ENCODE peak calls at places on chromosomes 5 and 9, in seven cellular contexts. C is breast epithelium; F is brain microvascular endothelial cell; N is left ventricle myocardium inferior; M is tibial nerve; E is astrocyte; G is naive thymus-derived CD4-positive, alpha-beta T cell. P is an unnamed sample.

GRCh38 chr9:137550958-137551655 is 572 bp upstream of the MRPL41 start:
- DNase-seq in E (no peak), C (no peak), N (no peak), M (no peak), F (no peak), G (no peak), P (no peak)

GRCh38 chr5:150644496-150644895 is 4.0 kb downstream of the SYNPO start:
- DNase-seq in G (no peak), N (peak), F (no peak), C (no peak), E (no peak), M (no peak), P (no peak)

GRCh38 chr9:109861499-109861898 is 81.5 kb downstream of the PALM2AKAP2 start:
- DNase-seq in C (no peak), M (no peak), N (no peak), F (no peak), G (no peak), E (no peak), P (no peak)

GRCh38 chr9:34526026-34526425 is 3.2 kb upstream of the ENHO start:
- DNase-seq in C (no peak), N (no peak), F (no peak), M (no peak), E (no peak), G (no peak), P (no peak)

GRCh38 chr9:101311759-101312420 is 72.9 kb downstream of the BAAT start:
- DNase-seq in E (peak), G (peak), F (peak), C (no peak), M (peak), N (no peak), P (peak)

GRCh38 chr9:130997925-130998595 is 10.9 kb upstream of the LAMC3 start:
- DNase-seq in G (no peak), N (peak), C (no peak), M (peak), E (peak), F (peak), P (no peak)

GRCh38 chr9:113238859-113239231 is 17.5 kb downstream of the SLC31A1 start:
- DNase-seq in M (no peak), G (no peak), E (no peak), F (no peak), C (no peak), N (no peak), P (no peak)

GRCh38 chr9:133188006-133188842 is 20.8 kb downstream of the OBP2B start:
- DNase-seq in E (no peak), C (no peak), G (no peak), F (no peak), M (no peak), N (no peak), P (no peak)

GRCh38 chr9:3567988-3568387 is 42.2 kb upstream of the RFX3 start:
- DNase-seq in C (no peak), N (no peak), E (no peak), M (no peak), F (no peak), G (no peak), P (no peak)

GRCh38 chr5:151671979-151672378 is 14.7 kb downstream of the SPARC start:
- DNase-seq in C (no peak), M (no peak), E (peak), G (no peak), F (no peak), N (no peak), P (no peak)

GRCh38 chr9:105244996-105245719 is 707 bp downstream of the SLC44A1 start:
- DNase-seq in C (peak), E (no peak), F (no peak), N (peak), M (no peak), G (peak), P (no peak)

GRCh38 chr9:18208166-18209059 is 265.5 kb upstream of the ADAMTSL1 start:
- DNase-seq in E (peak), G (no peak), F (peak), N (no peak), M (peak), C (no peak), P (no peak)

GRCh38 chr5:54390015-54390414 is 65.5 kb upstream of the HSPB3 start:
- DNase-seq in N (no peak), C (no peak), G (no peak), E (peak), F (peak), M (peak), P (peak)

GRCh38 chr9:18394847-18395355 is 79.1 kb upstream of the ADAMTSL1 start:
- DNase-seq in N (no peak), M (no peak), C (no peak), G (no peak), F (no peak), E (no peak), P (no peak)

GRCh38 chr9:133540336-133541025 is 6.0 kb downstream of the ADAMTSL2 start:
- DNase-seq in N (no peak), G (no peak), E (no peak), C (no peak), F (no peak), M (no peak), P (no peak)

GRCh38 chr5:175517824-175518450 is 39.6 kb downstream of the SFXN1 start:
- DNase-seq in N (no peak), M (no peak), G (no peak), E (peak), C (no peak), F (peak), P (no peak)

GRCh38 chr5:6760636-6761035 is 47.4 kb downstream of the TENT4A start:
- DNase-seq in C (no peak), M (peak), G (no peak), N (no peak), F (no peak), E (no peak), P (no peak)

GRCh38 chr5:160213537-160213936 is 15.8 kb upstream of the FABP6 start:
- DNase-seq in E (peak), F (no peak), M (no peak), G (no peak), C (no peak), N (no peak), P (no peak)

DNA sequence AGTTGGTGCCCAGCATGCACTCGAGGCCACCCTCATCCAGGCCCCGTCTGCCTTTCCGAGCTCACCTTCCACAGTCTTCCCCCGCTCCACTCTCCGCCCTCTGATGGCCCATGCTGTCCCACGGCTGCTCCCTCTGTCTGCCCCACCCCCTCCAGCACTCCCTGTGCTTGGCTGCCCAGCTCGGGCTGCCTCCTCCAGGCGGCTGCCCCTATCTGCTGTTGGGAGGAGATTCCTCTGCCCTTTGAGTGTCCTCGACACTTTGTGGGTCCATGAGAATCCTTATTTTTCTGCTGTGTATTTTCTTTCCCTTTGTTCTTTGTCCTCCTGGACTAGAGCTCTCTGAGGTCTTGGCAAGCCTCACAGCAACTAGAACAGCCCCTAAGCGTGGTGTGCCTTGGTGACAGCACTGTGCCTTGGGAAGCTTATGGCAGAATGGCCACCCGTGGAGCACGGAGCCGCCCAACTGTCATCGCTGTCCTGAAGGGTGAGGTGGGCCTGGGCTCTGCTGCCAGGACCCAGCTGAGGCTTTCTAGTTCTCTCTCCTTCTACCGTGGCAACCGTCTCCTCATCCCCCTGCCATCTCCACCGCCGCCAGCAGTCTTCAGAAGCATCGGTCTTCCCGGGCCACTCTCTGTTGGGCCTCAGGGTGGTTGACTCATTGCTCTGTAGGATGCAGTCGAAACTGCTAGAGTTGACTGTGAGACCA is 5.2 kb downstream of the NTMT1 start:
- DNase-seq in F (peak), C (no peak), M (no peak), N (peak), E (peak), G (no peak), P (no peak)
- H3K4me3 ChIP-seq in F (no peak), C (no peak), M (no peak), N (peak), E (no peak), G (no peak), P (no peak)

DNA sequence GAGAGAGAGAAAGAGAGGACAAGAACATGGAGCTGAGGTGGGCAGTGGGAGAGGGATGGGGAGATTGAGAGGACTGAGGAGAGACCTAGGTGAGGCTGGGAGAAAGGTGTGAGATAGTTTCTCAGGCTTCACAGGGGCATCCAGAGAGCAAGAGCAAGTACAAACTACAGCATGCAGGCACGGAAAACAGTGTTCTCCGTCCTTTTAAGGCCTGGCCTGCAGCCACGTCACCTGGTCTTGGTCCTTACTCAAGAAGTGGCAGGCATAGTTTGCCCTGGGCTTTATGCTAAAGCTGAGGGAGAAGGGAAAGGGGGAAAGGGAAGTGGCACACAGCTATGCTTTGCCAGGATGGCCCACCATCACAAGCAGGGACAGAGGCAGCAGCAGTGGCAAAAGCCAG is 65.7 kb downstream of the SIL1 start:
- DNase-seq in G (no peak), N (no peak), M (no peak), C (no peak), F (no peak), E (no peak), P (no peak)
- H3K27ac ChIP-seq in G (no peak), N (peak), M (peak), C (peak), F (no peak), E (no peak), P (no peak)

DNA sequence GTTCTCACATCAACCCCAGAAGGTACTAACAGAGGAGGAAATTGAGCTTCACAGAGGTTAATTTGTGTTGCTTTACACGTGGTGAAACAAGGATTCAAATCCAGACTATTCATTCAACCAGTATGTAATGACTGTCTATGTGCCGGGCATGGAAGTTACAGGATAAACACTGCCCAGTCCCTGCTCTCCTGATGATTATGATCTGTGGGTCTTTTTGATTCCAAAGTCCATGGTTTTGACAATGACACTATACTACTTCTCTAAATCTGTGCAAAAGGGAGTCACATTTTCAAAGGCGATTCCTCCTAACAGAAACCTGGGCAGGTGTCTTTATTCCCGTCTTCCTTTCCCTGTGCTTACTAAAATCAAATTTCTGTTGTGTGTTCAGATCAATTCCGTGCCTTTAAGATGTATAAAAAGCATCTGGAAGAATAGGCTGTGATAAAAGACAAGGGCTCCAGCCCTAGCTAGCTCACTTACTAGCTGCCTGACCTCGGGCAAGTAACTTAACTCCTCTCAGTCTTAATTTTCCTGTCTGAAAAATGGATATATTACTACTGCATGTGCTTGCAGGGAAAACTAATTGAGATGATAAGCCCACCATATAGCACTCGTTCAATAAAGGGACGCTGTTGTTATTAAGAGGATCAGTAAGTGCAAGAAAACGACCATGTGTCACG is 970 bp upstream of the CREBRF start:
- DNase-seq in E (no peak), C (no peak), N (no peak), G (no peak), F (no peak), M (no peak), P (no peak)
- H3K4me3 ChIP-seq in E (peak), C (peak), N (peak), G (peak), F (peak), M (peak), P (peak)

DNA sequence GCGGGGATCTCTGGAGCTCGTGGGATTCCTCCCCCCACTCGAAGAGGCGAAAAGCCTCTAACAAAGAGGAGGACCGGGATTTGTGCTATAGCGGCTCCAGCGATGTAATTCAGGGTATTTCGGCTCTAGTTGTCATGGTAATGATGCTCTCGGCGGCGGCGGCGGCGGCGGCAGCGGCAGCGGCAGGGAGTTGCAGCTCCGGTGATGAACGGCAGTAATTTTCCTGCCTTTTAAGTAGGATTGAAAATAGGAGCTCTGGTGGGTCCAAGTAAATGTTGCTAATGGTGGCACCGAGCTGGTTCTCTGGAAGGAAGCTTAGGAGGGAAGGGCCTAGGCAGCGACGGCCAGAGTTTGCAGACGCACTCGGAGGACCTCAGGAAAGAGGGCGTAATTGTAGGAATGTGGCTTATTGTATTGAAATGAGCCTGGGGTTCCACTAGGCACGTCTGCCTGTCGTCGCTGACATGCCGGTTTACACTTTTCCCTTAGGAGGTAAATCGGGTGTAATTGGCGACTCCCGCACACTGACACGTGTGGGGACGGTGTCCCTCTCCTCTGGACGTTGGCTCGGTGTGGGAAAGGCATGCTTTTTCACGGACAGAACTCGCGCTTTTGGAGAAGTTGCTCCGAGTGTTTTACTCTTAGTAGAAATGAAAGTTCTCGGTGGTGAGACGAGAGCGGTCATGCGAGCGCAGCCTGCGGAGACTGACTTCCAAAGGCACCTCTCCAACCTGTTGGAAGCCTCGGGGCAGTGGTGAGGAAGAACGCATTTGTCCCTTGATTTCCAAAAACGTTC is 1.1 kb downstream of the NR4A3 start:
- DNase-seq in F (peak), G (peak), C (no peak), E (peak), M (peak), N (peak), P (no peak)
- H3K27ac ChIP-seq in F (peak), G (peak), C (peak), E (peak), M (peak), N (peak), P (no peak)

DNA sequence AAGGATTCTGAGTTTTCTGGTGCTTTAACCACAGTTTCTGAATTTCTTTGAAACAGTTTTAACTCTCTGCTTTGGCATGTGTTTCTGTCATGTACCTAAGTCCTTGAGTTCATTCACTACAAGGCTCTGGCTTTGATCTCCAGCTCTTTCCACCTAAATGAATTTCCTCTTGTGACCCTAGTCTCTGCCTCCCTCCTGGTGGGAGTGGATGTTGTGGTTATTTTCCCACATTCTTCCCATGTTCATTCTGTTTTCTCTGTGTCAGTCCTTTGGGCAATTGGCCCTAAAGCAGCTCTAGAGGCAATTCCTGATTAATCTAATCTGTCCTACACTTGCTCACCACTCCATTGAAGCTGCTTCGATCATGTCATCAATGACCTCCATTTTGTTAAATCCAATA is 28.4 kb upstream of the DPYSL3 start:
- DNase-seq in M (no peak), G (no peak), E (peak), C (no peak), N (no peak), F (no peak), P (no peak)
- H3K4me3 ChIP-seq in M (no peak), G (no peak), E (no peak), C (no peak), N (no peak), F (no peak), P (no peak)

GRCh38 chr5:149638546-149639241 is 57.4 kb downstream of the ARHGEF37 start:
- DNase-seq in F (no peak), N (no peak), C (no peak), M (no peak), E (no peak), G (no peak), P (no peak)
- H3K27ac ChIP-seq in F (no peak), N (peak), C (no peak), M (no peak), E (no peak), G (no peak), P (no peak)

GRCh38 chr5:82205005-82205404 is 73.1 kb downstream of the RPS23 start:
- DNase-seq in N (no peak), F (no peak), C (no peak), E (no peak), G (no peak), M (no peak), P (no peak)

DNA sequence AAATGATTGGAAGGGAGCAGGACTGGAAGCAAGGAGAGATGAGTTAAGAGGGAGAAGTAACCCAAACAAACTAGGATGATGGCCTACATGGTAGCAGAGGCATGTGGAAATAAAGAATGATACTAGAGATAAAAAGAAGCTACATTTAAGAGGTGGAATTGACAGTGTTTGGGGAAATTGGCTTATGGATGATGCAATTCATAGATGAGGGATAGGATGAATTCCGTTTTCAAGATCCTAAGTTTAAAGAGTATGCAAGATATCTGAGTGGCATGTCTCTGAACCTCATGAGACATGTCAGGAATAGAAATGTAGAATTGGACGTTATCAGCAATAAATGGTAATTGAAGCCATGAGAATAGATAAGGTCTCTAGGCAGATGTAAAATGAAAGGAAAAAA is 73.6 kb downstream of the RPS23 start:
- DNase-seq in M (no peak), G (no peak), N (no peak), F (no peak), E (no peak), C (no peak), P (no peak)
- H3K4me3 ChIP-seq in M (no peak), G (no peak), N (no peak), F (no peak), E (no peak), C (no peak), P (no peak)

DNA sequence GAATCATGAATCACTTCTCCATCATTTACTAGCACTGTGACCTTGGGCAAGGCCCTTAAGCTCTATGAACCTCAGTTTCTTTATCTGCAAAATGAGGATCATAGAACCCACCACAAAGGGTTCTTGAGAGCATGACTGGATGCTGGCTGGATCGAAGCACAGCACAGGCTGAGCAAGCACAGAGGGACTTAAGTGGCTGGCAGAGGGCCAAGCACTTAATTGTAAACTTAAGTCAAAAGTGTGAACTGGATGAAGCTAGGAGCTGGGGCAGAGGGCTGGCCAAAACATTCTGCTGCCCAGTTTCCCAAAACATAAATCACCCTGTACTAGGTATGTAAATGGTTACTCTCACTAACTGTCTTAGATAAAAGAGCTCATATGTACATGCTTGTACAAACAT is 112.3 kb upstream of the WWC1 start:
- DNase-seq in F (no peak), E (peak), C (no peak), M (no peak), N (no peak), G (no peak), P (no peak)
- H3K27ac ChIP-seq in F (no peak), E (no peak), C (no peak), M (no peak), N (peak), G (no peak), P (no peak)

P was measured in Panc1.